ENCODE peak calls at places on chromosomes 13 and 19, in seven cellular contexts. C, D, T, Q, U, O and N are unnamed samples.

GRCh38 chr19:7605490-7606222 is 10.0 kb downstream of the CAMSAP3 start:
- DNase-seq in C (peak), D (peak), T (no peak), Q (peak), U (no peak), O (no peak), N (no peak)

GRCh38 chr13:101965096-101965495 is 436.8 kb downstream of the FGF14 start:
- DNase-seq in C (no peak), D (no peak), T (no peak), Q (no peak), U (no peak), O (no peak), N (no peak)

GRCh38 chr13:97076898-97077297 is 82.6 kb upstream of the OXGR1 start:
- DNase-seq in C (no peak), D (peak), T (no peak), Q (peak), U (no peak), O (no peak), N (no peak)

GRCh38 chr19:53057904-53058579 is 13.5 kb downstream of the ERVV-2 start:
- DNase-seq in C (peak), D (peak), T (no peak), Q (peak), U (no peak), O (peak), N (no peak)

GRCh38 chr13:79660361-79660760 is 179.4 kb downstream of the NDFIP2 start:
- DNase-seq in C (no peak), D (no peak), T (no peak), Q (no peak), U (no peak), O (no peak), N (no peak)

GRCh38 chr19:46503848-46504453 is 8.3 kb upstream of the PNMA8B start:
- DNase-seq in C (peak), D (no peak), T (no peak), Q (peak), U (no peak), O (no peak), N (no peak)

GRCh38 chr19:11692127-11692790 is 46.5 kb downstream of the ZNF823 start:
- DNase-seq in C (no peak), D (no peak), T (no peak), Q (no peak), U (no peak), O (no peak), N (no peak)

GRCh38 chr19:13613447-13613846 is 107.2 kb upstream of the CACNA1A start:
- DNase-seq in C (no peak), D (no peak), T (no peak), Q (no peak), U (no peak), O (no peak), N (no peak)

GRCh38 chr19:7415163-7415856 is 66.6 kb downstream of the ARHGEF18 start:
- DNase-seq in C (no peak), D (peak), T (peak), Q (no peak), U (no peak), O (no peak), N (no peak)

GRCh38 chr19:7953060-7953459 is 9.6 kb upstream of the TIMM44 start:
- DNase-seq in C (no peak), D (peak), T (peak), Q (no peak), U (no peak), O (no peak), N (peak)

GRCh38 chr19:2488942-2489731 is 13.2 kb downstream of the GADD45B start:
- DNase-seq in C (peak), D (peak), T (no peak), Q (peak), U (peak), O (peak), N (peak)

GRCh38 chr13:50989476-50989875 is 79.9 kb downstream of the RNASEH2B start:
- DNase-seq in C (no peak), D (peak), T (no peak), Q (peak), U (no peak), O (no peak), N (no peak)

GRCh38 chr13:42345367-42345766 is 73.4 kb downstream of the AKAP11 start:
- DNase-seq in C (no peak), D (no peak), T (no peak), Q (no peak), U (no peak), O (no peak), N (no peak)

GRCh38 chr19:43731346-43731745 is 15.5 kb downstream of the IRGC start:
- DNase-seq in C (peak), D (no peak), T (no peak), Q (no peak), U (peak), O (no peak), N (no peak)

GRCh38 chr19:12789098-12789903 is 2.0 kb upstream of the JUNB start:
- DNase-seq in C (peak), D (peak), T (peak), Q (peak), U (no peak), O (no peak), N (no peak)

GRCh38 chr13:82569581-82569980 is 1312.7 kb downstream of the SLITRK1 start:
- DNase-seq in C (no peak), D (no peak), T (no peak), Q (no peak), U (no peak), O (no peak), N (no peak)

GRCh38 chr19:52190679-52191293 is 934 bp downstream of the PPP2R1A start:
- DNase-seq in C (no peak), D (peak), T (peak), Q (peak), U (peak), O (no peak), N (peak)

GRCh38 chr13:114309806-114310410 is 4.4 kb upstream of the CHAMP1 start:
- DNase-seq in C (no peak), D (no peak), T (no peak), Q (peak), U (no peak), O (no peak), N (no peak)

GRCh38 chr13:102355251-102355650 is 46.6 kb downstream of the FGF14 start:
- DNase-seq in C (no peak), D (peak), T (no peak), Q (no peak), U (no peak), O (no peak), N (no peak)

GRCh38 chr13:51726446-51727185 is 77.3 kb downstream of the DHRS12 start:
- DNase-seq in C (no peak), D (peak), T (peak), Q (no peak), U (no peak), O (no peak), N (peak)

GRCh38 chr13:80105350-80105749 is 235.6 kb downstream of the SPRY2 start:
- DNase-seq in C (no peak), D (no peak), T (no peak), Q (no peak), U (no peak), O (no peak), N (no peak)

GRCh38 chr19:43760941-43761340 is 6.2 kb upstream of the SMG9 start:
- DNase-seq in C (no peak), D (no peak), T (peak), Q (no peak), U (no peak), O (no peak), N (no peak)

GRCh38 chr13:41916173-41916954 is 44.5 kb downstream of the VWA8 start:
- DNase-seq in C (no peak), D (peak), T (peak), Q (no peak), U (no peak), O (no peak), N (peak)

GRCh38 chr19:53157601-53158000 is 1.3 kb downstream of the ZNF347 start:
- DNase-seq in C (no peak), D (no peak), T (peak), Q (peak), U (no peak), O (no peak), N (peak)

GRCh38 chr19:5172859-5173577 is 167.6 kb downstream of the PTPRS start:
- DNase-seq in C (no peak), D (peak), T (peak), Q (no peak), U (no peak), O (no peak), N (peak)

GRCh38 chr13:95603887-95604533 is 40.5 kb downstream of the DZIP1 start:
- DNase-seq in C (no peak), D (no peak), T (no peak), Q (no peak), U (peak), O (no peak), N (no peak)

GRCh38 chr19:4831351-4832340 is at the start of gene TICAM1:
- DNase-seq in C (peak), D (peak), T (peak), Q (no peak), U (peak), O (peak), N (peak)

GRCh38 chr13:42547615-42548014 is 26.3 kb upstream of the TNFSF11 start:
- DNase-seq in C (no peak), D (no peak), T (no peak), Q (no peak), U (no peak), O (no peak), N (no peak)

GRCh38 chr19:10418281-10419199 is 1.8 kb upstream of the PDE4A start:
- DNase-seq in C (peak), D (no peak), T (no peak), Q (peak), U (no peak), O (no peak), N (no peak)
- H3K4me3 ChIP-seq in C (peak), D (peak), T (no peak), Q (peak), U (no peak), O (peak), N (peak)

GRCh38 chr13:100675660-100676129 is 1.1 kb upstream of the TMTC4 start:
- DNase-seq in C (no peak), D (no peak), T (no peak), Q (no peak), U (no peak), O (no peak), N (no peak)

GRCh38 chr13:100674363-100674847 is at the start of gene TMTC4:
- DNase-seq in C (no peak), D (no peak), T (no peak), Q (peak), U (no peak), O (no peak), N (no peak)

GRCh38 chr13:100673831-100674362 is 698 bp downstream of the TMTC4 start:
- DNase-seq in C (peak), D (peak), T (peak), Q (no peak), U (peak), O (peak), N (peak)

GRCh38 chr13:100673376-100673830 is 1.2 kb downstream of the TMTC4 start:
- DNase-seq in C (peak), D (no peak), T (no peak), Q (peak), U (no peak), O (no peak), N (no peak)

GRCh38 chr13:100674848-100675659 is 459 bp upstream of the TMTC4 start:
- DNase-seq in C (peak), D (peak), T (peak), Q (peak), U (peak), O (peak), N (peak)
- TF ChIP-seq CTCF in C (peak), D (peak), T (peak), Q (peak), U (no peak), O (peak), N (peak)

DNA sequence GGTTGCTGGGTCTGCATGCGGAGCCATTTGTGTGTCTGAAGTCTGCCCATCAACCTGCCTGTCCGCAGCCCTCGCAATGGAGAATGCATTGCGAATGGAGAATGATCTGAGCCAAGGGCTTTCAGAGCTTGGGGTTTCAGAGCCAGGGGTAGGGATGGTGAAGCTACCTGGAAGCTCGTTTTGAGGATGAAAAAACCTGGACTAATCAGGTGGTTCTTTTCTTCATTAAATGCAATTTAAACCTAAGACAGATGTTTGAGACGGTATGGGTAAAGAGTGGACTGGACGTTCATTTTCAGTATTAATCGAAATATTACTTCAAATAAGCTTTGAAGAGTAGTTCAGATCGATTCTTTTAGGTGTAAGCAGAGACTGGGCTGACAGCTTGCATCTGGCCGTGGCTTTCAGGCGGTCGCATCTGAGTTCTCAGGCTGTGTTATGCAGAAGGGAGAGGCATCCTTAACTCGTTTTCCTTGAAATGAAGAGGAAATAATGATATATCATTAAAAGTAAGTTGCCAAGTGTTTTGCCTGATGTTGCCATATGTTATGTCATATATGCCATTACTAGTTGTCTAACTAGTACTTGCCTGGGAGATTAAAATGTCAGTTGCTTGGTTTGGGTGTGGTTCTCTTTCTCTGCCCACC is 801 bp downstream of the MCF2L start:
- DNase-seq in C (no peak), D (no peak), T (no peak), Q (no peak), U (peak), O (no peak), N (no peak)
- H3K4me3 ChIP-seq in C (peak), D (no peak), T (no peak), Q (peak), U (peak), O (peak), N (no peak)

GRCh38 chr19:35868823-35869326 is 501 bp downstream of the APLP1 start:
- DNase-seq in C (no peak), D (no peak), T (no peak), Q (no peak), U (no peak), O (no peak), N (no peak)

GRCh38 chr19:35872180-35872579 is 3.8 kb downstream of the APLP1 start:
- DNase-seq in C (no peak), D (no peak), T (no peak), Q (no peak), U (no peak), O (no peak), N (no peak)

GRCh38 chr19:35871611-35872010 is 3.2 kb downstream of the APLP1 start:
- DNase-seq in C (no peak), D (no peak), T (no peak), Q (no peak), U (no peak), O (no peak), N (no peak)

GRCh38 chr19:35869327-35870123 is 1.2 kb downstream of the APLP1 start:
- DNase-seq in C (peak), D (peak), T (peak), Q (peak), U (peak), O (peak), N (peak)

DNA sequence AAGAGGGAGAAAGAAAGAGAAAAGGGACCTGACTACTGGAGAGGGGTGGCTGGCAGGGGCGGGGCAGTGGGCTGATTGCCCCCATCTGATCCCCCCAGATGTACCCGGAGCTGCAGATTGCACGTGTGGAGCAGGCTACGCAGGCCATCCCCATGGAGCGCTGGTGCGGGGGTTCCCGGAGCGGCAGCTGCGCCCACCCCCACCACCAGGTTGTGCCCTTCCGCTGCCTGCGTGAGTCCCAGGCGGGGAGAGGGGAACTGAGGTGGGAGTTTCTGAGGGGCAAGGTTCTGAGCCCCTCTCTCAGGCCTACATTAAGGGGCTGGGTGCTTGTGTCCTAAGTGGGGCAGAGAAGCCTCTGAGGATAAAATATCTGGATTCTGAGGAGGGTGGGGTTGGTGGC is 2.4 kb downstream of the APLP1 start:
- DNase-seq in C (no peak), D (no peak), T (no peak), Q (no peak), U (no peak), O (no peak), N (no peak)
- TF ChIP-seq CTCF in C (no peak), D (no peak), T (no peak), Q (peak), U (no peak), O (no peak), N (no peak)

GRCh38 chr13:110310541-110311491 is 3.7 kb downstream of the COL4A2 start:
- DNase-seq in C (no peak), D (no peak), T (no peak), Q (no peak), U (no peak), O (no peak), N (no peak)

GRCh38 chr13:110307697-110308376 is 753 bp downstream of the COL4A2 start:
- DNase-seq in C (no peak), D (peak), T (peak), Q (peak), U (no peak), O (no peak), N (peak)

GRCh38 chr13:110308377-110309158 is 1.5 kb downstream of the COL4A2 start:
- DNase-seq in C (no peak), D (peak), T (no peak), Q (peak), U (no peak), O (no peak), N (peak)

GRCh38 chr13:110309159-110309476 is 2.0 kb downstream of the COL4A2 start:
- DNase-seq in C (no peak), D (no peak), T (no peak), Q (no peak), U (no peak), O (no peak), N (no peak)

DNA sequence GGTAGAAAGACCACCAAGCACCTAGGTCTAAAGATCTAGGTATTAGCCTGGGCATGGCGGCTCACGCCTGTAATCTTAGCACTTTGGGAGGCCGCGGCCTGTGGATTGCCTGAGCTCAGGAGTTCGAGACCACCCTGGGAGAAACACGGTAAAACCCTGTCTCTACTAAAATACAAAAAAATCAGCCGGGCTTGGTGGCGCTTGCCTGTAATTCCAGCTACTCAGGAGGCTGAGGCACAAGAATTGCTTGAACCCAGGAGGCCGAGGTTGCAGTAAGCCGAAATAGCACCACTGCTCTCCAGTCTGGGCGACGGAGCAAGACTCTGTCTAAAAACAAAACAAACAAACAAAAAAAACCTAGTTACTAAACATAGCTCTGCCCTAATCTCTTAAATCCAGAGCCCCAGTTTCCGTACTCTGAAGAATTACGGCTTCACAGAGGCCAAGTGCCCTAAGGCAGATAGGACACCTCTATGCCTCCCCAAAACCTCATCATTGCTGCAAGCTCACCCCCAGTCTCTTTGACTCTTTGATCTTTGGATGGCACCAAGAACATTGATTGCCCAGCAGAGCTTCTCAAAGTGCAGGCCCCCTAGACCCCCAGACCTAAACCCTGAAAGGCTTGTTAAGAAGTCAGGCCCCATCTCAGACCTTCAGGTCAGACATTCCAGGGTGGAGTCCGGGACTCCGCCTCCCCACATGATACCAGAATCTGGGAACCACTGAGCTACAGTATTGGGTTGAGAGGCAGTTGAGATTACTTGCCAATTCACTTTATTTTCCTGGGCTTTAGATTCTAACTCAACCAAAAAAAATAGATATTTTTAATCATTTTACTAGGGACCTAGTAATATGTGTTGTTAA is 2.8 kb downstream of the COL4A2 start:
- DNase-seq in C (no peak), D (peak), T (no peak), Q (peak), U (no peak), O (no peak), N (no peak)
- H3K4me3 ChIP-seq in C (no peak), D (peak), T (peak), Q (no peak), U (no peak), O (peak), N (peak)

DNA sequence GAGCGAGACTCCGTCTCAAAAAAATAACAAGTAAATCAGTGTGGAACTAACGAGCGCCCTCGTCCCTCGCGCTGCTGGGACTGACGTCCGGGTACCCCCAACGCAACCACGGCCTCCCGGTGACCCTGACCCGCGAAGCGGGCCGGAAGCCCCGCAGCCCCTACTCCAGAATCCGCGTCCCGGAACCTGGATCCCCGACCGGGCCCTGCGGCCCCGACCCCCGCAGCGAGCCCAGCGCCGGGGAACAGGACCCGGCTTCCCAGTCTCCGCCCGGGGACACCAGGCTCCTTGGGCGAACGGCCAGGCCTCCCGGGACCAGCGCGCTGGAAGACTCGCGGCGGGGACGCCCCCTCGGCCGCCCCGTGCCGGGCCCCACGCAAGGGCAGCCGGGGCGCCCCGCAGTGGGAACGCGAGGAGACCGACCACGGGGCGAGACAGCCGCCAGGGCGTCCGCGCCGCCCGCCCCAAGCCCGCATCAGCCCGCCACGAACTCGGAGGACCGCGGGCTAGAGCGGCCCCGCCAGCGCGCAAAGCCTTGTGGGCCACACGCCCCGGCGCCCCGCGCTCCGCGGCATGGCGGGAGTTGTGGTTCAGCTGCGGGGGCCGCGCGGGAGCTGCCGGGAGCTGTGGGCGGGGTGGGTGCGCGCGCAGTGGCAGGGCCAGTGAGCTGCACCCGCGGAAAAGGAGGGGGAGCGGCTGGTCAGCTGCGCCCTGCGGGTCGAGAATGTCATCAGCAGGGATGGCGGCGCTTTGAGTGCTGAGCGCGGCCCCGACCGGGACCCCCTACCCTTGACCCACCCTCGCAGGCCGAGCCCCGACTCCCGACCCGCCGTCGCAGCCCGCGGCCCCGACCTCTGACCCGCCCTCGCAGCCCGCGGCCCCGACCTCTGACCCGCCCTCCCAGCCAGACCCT is 7.5 kb upstream of the MADCAM1 start:
- DNase-seq in C (peak), D (peak), T (peak), Q (peak), U (peak), O (peak), N (peak)
- TF ChIP-seq CTCF in C (no peak), D (no peak), T (peak), Q (peak), U (no peak), O (no peak), N (no peak)